ENCODE peak calls at places on chromosomes 5 and 9, in four cellular contexts. One of them, this sample, is unnamed.

GRCh38 chr9:93071464-93071863 is 13.0 kb downstream of the SUSD3 start:
- DNase-seq in suprapubic skin: no peak
- DNase-seq in endothelial cell of umbilical vein: peak; percentile 5
- DNase-seq in GM23338: peak; percentile 81
- DNase-seq in this sample: no peak

GRCh38 chr9:94086468-94086867 is 2.2 kb downstream of the PTPDC1 start:
- DNase-seq in endothelial cell of umbilical vein: peak; percentile 67
- DNase-seq in suprapubic skin: no peak
- DNase-seq in GM23338: no peak
- DNase-seq in this sample: no peak

GRCh38 chr9:134135343-134136116 is at the start of gene WDR5:
- DNase-seq in suprapubic skin: peak; percentile 94
- DNase-seq in endothelial cell of umbilical vein: peak; percentile 81
- DNase-seq in GM23338: peak; percentile 96
- DNase-seq in this sample: peak; percentile 93

GRCh38 chr9:131605770-131606590 is 60.7 kb downstream of the PRRT1B start:
- DNase-seq in GM23338: no peak
- DNase-seq in suprapubic skin: no peak
- DNase-seq in endothelial cell of umbilical vein: no peak
- DNase-seq in this sample: no peak

GRCh38 chr5:90479611-90480385 is 5.1 kb downstream of the POLR3G start:
- DNase-seq in endothelial cell of umbilical vein: no peak
- DNase-seq in GM23338: no peak
- DNase-seq in suprapubic skin: no peak
- DNase-seq in this sample: no peak

GRCh38 chr9:91164724-91165520 is 196.8 kb downstream of the AUH start:
- DNase-seq in suprapubic skin: peak; percentile 75
- DNase-seq in GM23338: no peak
- DNase-seq in endothelial cell of umbilical vein: peak; percentile 69
- DNase-seq in this sample: peak; percentile 84

GRCh38 chr5:84255318-84255717 is 129.4 kb downstream of the EDIL3 start:
- DNase-seq in suprapubic skin: no peak
- DNase-seq in endothelial cell of umbilical vein: peak; percentile 31
- DNase-seq in GM23338: peak; percentile 38
- DNase-seq in this sample: no peak

GRCh38 chr9:5783982-5784381 is 48.9 kb downstream of the ERMP1 start:
- DNase-seq in endothelial cell of umbilical vein: no peak
- DNase-seq in GM23338: no peak
- DNase-seq in suprapubic skin: no peak
- DNase-seq in this sample: no peak

GRCh38 chr9:131404581-131404980 is 10.7 kb downstream of the PRRC2B start:
- DNase-seq in suprapubic skin: no peak
- DNase-seq in GM23338: no peak
- DNase-seq in endothelial cell of umbilical vein: no peak
- DNase-seq in this sample: no peak

GRCh38 chr5:80246995-80247729 is 8.7 kb downstream of the SERINC5 start:
- DNase-seq in suprapubic skin: no peak
- DNase-seq in endothelial cell of umbilical vein: peak; percentile 87
- DNase-seq in GM23338: peak; percentile 81
- DNase-seq in this sample: peak; percentile 84

GRCh38 chr5:180596115-180596667 is 4.9 kb upstream of the SCGB3A1 start:
- DNase-seq in suprapubic skin: no peak
- DNase-seq in endothelial cell of umbilical vein: no peak
- DNase-seq in GM23338: no peak
- DNase-seq in this sample: no peak

GRCh38 chr5:68884893-68885292 is 208.9 kb upstream of the SLC30A5 start:
- DNase-seq in suprapubic skin: no peak
- DNase-seq in GM23338: peak; percentile 54
- DNase-seq in endothelial cell of umbilical vein: peak; percentile 5
- DNase-seq in this sample: no peak

GRCh38 chr5:56984445-56984844 is 32.5 kb upstream of the MIER3 start:
- DNase-seq in GM23338: no peak
- DNase-seq in suprapubic skin: no peak
- DNase-seq in endothelial cell of umbilical vein: no peak
- DNase-seq in this sample: no peak

GRCh38 chr9:108748776-108749175 is 107.0 kb downstream of the ACTL7B start:
- DNase-seq in endothelial cell of umbilical vein: no peak
- DNase-seq in suprapubic skin: no peak
- DNase-seq in GM23338: no peak
- DNase-seq in this sample: no peak

GRCh38 chr9:91465420-91465819 is 41.8 kb upstream of the NFIL3 start:
- DNase-seq in endothelial cell of umbilical vein: no peak
- DNase-seq in suprapubic skin: no peak
- DNase-seq in GM23338: no peak
- DNase-seq in this sample: no peak

GRCh38 chr5:53604309-53604708 is 43.9 kb downstream of the NDUFS4 start:
- DNase-seq in GM23338: no peak
- DNase-seq in endothelial cell of umbilical vein: no peak
- DNase-seq in suprapubic skin: no peak
- DNase-seq in this sample: no peak

GRCh38 chr9:686381-686813 is 155.1 kb upstream of the DMRT1 start:
- DNase-seq in suprapubic skin: peak; percentile 85
- DNase-seq in GM23338: no peak
- DNase-seq in endothelial cell of umbilical vein: peak; percentile 87
- DNase-seq in this sample: peak; percentile 91

GRCh38 chr9:115008536-115008935 is 78.1 kb upstream of the TNFSF8 start:
- DNase-seq in suprapubic skin: no peak
- DNase-seq in endothelial cell of umbilical vein: no peak
- DNase-seq in GM23338: no peak
- DNase-seq in this sample: no peak

GRCh38 chr5:64690417-64691151 is at the start of gene SHISAL2B:
- DNase-seq in GM23338: peak; percentile 79
- DNase-seq in suprapubic skin: no peak
- DNase-seq in endothelial cell of umbilical vein: peak; percentile 10
- DNase-seq in this sample: no peak

GRCh38 chr5:40914835-40915234 is 5.5 kb downstream of the C7 start:
- DNase-seq in endothelial cell of umbilical vein: no peak
- DNase-seq in GM23338: no peak
- DNase-seq in suprapubic skin: no peak
- DNase-seq in this sample: no peak

GRCh38 chr5:7638456-7638855 is 212.5 kb downstream of the CFAP90 start:
- DNase-seq in suprapubic skin: no peak
- DNase-seq in GM23338: no peak
- DNase-seq in endothelial cell of umbilical vein: no peak
- DNase-seq in this sample: no peak

GRCh38 chr9:35110327-35110758 is 5.3 kb downstream of the ATOSB start:
- DNase-seq in GM23338: no peak
- DNase-seq in endothelial cell of umbilical vein: peak; percentile 62
- DNase-seq in suprapubic skin: no peak
- DNase-seq in this sample: peak; percentile 91

GRCh38 chr9:69554945-69555344 is 117.2 kb downstream of the APBA1 start:
- DNase-seq in endothelial cell of umbilical vein: no peak
- DNase-seq in suprapubic skin: no peak
- DNase-seq in GM23338: no peak
- DNase-seq in this sample: no peak

GRCh38 chr9:12640021-12640587 is 53.1 kb upstream of the TYRP1 start:
- DNase-seq in GM23338: peak; percentile 79
- DNase-seq in suprapubic skin: no peak
- DNase-seq in endothelial cell of umbilical vein: peak; percentile 64
- DNase-seq in this sample: no peak

GRCh38 chr5:76789991-76790571 is 28.7 kb upstream of the F2RL1 start:
- DNase-seq in suprapubic skin: no peak
- DNase-seq in GM23338: no peak
- DNase-seq in endothelial cell of umbilical vein: no peak
- DNase-seq in this sample: no peak

GRCh38 chr5:127022846-127023245 is 7.5 kb downstream of the MARCHF3 start:
- DNase-seq in endothelial cell of umbilical vein: no peak
- DNase-seq in suprapubic skin: no peak
- DNase-seq in GM23338: no peak
- DNase-seq in this sample: no peak

DNA sequence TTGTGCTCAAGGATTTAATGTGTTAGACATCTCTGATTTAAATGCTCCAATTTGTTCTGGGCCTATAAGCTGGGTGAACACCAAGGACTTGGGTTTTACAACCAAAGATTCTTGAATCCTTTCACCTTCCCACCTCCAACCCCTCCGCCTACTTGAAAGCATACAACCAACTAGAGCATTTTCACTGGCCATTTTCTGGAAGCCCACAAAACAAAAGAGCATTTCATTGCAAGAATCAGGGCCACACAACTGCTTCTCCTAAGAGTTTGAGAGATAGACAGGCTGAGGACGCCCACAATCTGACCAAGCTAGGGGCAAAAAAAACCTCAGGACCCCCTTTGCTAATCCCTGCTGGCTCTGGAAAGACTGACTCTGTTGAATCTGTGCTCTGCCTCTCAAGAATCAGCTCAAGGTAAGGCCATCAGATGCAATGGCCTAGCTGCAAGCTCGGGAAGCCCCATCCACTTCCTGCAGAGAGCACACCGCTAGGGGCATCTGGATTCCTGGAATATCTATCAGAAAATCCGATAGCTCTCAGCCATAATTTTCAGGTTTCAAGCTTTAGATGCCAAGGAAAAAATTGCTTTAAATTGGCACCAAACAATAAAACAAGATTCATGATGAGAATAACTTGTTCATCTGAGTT is 57.7 kb downstream of the RETREG1 start:
- DNase-seq in GM23338: peak; percentile 57
- DNase-seq in endothelial cell of umbilical vein: no peak
- DNase-seq in suprapubic skin: no peak
- DNase-seq in this sample: no peak
- TF ChIP-seq CTCF in GM23338: peak; percentile 20
- TF ChIP-seq CTCF in endothelial cell of umbilical vein: no peak
- TF ChIP-seq CTCF in suprapubic skin: no peak
- TF ChIP-seq CTCF in this sample: no peak

GRCh38 chr5:65811004-65811403 is 89.0 kb downstream of the NLN start:
- DNase-seq in endothelial cell of umbilical vein: no peak
- DNase-seq in GM23338: no peak
- DNase-seq in suprapubic skin: no peak
- DNase-seq in this sample: no peak

GRCh38 chr5:65811895-65812294 is 89.9 kb downstream of the NLN start:
- DNase-seq in GM23338: no peak
- DNase-seq in suprapubic skin: no peak
- DNase-seq in endothelial cell of umbilical vein: no peak
- DNase-seq in this sample: no peak

GRCh38 chr5:65808261-65808741 is 86.3 kb downstream of the NLN start:
- DNase-seq in suprapubic skin: no peak
- DNase-seq in endothelial cell of umbilical vein: no peak
- DNase-seq in GM23338: no peak
- DNase-seq in this sample: no peak

GRCh38 chr5:65809817-65810531 is 88.0 kb downstream of the NLN start:
- DNase-seq in endothelial cell of umbilical vein: no peak
- DNase-seq in GM23338: no peak
- DNase-seq in suprapubic skin: peak; percentile 71
- DNase-seq in this sample: no peak

GRCh38 chr5:65808818-65809217 is 86.8 kb downstream of the NLN start:
- DNase-seq in GM23338: no peak
- DNase-seq in endothelial cell of umbilical vein: no peak
- DNase-seq in suprapubic skin: no peak
- DNase-seq in this sample: no peak
- H3K4me1 ChIP-seq in GM23338: no peaks in the 10 kb centered on the region
- H3K4me1 ChIP-seq in endothelial cell of umbilical vein: peaks cover 4% of the 10 kb centered on the region
- H3K4me1 ChIP-seq in suprapubic skin: peaks cover 26% of the 10 kb centered on the region
- H3K4me1 ChIP-seq in this sample: no peaks in the 10 kb centered on the region

GRCh38 chr5:176499273-176499672 is 37.9 kb downstream of the RNF44 start:
- DNase-seq in suprapubic skin: no peak
- DNase-seq in endothelial cell of umbilical vein: no peak
- DNase-seq in GM23338: no peak
- DNase-seq in this sample: no peak

GRCh38 chr5:176497852-176498251 is 39.4 kb downstream of the RNF44 start:
- DNase-seq in suprapubic skin: no peak
- DNase-seq in endothelial cell of umbilical vein: no peak
- DNase-seq in GM23338: no peak
- DNase-seq in this sample: no peak

GRCh38 chr5:176501333-176501732 is 35.9 kb downstream of the RNF44 start:
- DNase-seq in endothelial cell of umbilical vein: no peak
- DNase-seq in GM23338: no peak
- DNase-seq in suprapubic skin: no peak
- DNase-seq in this sample: no peak

DNA sequence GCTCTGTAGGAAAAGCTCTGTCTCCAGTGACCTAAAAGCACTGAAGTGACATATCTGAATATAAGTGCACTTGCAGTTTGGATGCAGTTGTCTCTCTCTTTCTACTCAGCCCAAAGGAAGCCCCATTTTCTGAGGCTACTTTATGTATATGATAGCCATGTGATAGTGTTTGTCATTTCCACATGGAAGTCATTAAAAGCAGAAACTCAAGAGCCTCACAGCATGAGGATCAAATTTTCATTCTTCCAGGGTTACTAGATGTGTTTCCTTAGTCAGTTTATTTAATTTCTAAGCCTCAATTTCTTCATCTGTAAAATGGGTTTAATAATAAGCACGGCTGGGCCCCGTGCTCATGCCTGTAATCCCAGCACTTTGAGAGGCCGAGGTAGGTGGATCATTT is 36.7 kb downstream of the RNF44 start:
- DNase-seq in GM23338: no peak
- DNase-seq in suprapubic skin: no peak
- DNase-seq in endothelial cell of umbilical vein: no peak
- DNase-seq in this sample: no peak
- TF ChIP-seq CTCF in GM23338: no peak
- TF ChIP-seq CTCF in suprapubic skin: no peak
- TF ChIP-seq CTCF in endothelial cell of umbilical vein: no peak
- TF ChIP-seq CTCF in this sample: no peak

DNA sequence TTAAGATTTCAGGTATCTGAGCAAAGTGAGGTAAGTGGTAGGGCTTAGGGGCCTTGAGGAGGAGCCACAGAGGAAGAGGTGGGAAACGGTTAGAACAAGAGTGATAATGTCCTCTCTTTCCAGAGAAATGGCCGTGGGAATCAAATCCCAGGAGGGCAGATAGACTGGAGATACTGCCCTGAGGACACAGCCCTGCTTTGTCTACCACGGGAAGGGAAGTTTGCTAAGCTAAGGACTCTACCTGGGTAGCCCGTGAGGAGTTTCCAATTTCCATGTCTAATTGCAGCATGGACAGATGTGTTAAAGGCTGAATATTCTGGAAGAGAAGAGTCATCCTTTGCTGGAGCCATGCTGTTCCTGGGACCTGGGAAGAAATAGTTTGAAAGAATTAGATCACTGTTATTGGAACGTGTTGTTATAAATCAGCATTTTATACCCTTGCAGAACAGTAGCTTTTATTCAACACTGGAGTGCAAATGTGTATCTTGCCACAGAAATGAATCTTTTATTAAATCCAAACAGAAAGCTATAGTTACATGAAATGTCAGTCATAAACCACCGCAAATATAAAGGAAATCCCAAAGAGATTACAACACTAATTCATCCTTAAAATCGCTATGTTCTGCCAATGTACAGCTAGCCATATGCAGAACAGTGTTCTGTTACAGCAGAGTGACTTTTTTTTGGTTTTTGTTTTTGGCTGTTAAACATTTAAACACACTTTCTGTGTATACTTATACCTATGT is 133.2 kb upstream of the LHFPL2 start:
- DNase-seq in suprapubic skin: no peak
- DNase-seq in endothelial cell of umbilical vein: no peak
- DNase-seq in GM23338: no peak
- DNase-seq in this sample: no peak
- H3K4me1 ChIP-seq in suprapubic skin: no peaks in the 10 kb centered on the region
- H3K4me1 ChIP-seq in endothelial cell of umbilical vein: peaks cover 14% of the 10 kb centered on the region
- H3K4me1 ChIP-seq in GM23338: no peaks in the 10 kb centered on the region
- H3K4me1 ChIP-seq in this sample: no peaks in the 10 kb centered on the region

This sample was measured in ascending aorta.